ENCODE peak calls at places on chromosomes 7 and 10, in ten cellular contexts. One of them, this sample, is unnamed.

GRCh38 chr7:132742152-132742551 is 165.9 kb upstream of the PLXNA4 start:
- DNase-seq in lower lobe of right lung: peak; percentile 69
- DNase-seq in left ventricle myocardium inferior: no peak
- DNase-seq in fibroblast of the aortic adventitia: peak; percentile 100
- DNase-seq in endodermal cell: no peak
- DNase-seq in prostate gland: no peak
- DNase-seq in transverse colon: no peak
- DNase-seq in SK-N-SH: no peak
- DNase-seq in AG04450: peak; percentile 48
- DNase-seq in stomach: peak; percentile 70
- DNase-seq in this sample: no peak

GRCh38 chr10:5606864-5607263 is 59.5 kb downstream of the ASB13 start:
- DNase-seq in prostate gland: no peak
- DNase-seq in lower lobe of right lung: peak; percentile 28
- DNase-seq in left ventricle myocardium inferior: no peak
- DNase-seq in fibroblast of the aortic adventitia: no peak
- DNase-seq in transverse colon: no peak
- DNase-seq in endodermal cell: no peak
- DNase-seq in SK-N-SH: no peak
- DNase-seq in AG04450: no peak
- DNase-seq in stomach: no peak
- DNase-seq in this sample: no peak

GRCh38 chr7:114081606-114082425 is 163.0 kb upstream of the PPP1R3A start:
- DNase-seq in lower lobe of right lung: no peak
- DNase-seq in prostate gland: no peak
- DNase-seq in AG04450: peak; percentile 34
- DNase-seq in stomach: no peak
- DNase-seq in endodermal cell: peak; percentile 53
- DNase-seq in transverse colon: no peak
- DNase-seq in SK-N-SH: peak; percentile 64
- DNase-seq in fibroblast of the aortic adventitia: peak; percentile 88
- DNase-seq in left ventricle myocardium inferior: no peak
- DNase-seq in this sample: peak; percentile 61

GRCh38 chr7:100003711-100004661 is 11.4 kb upstream of the ZKSCAN1 start:
- DNase-seq in left ventricle myocardium inferior: no peak
- DNase-seq in lower lobe of right lung: peak; percentile 82
- DNase-seq in stomach: peak; percentile 89
- DNase-seq in AG04450: no peak
- DNase-seq in transverse colon: peak; percentile 70
- DNase-seq in prostate gland: peak; percentile 71
- DNase-seq in endodermal cell: peak; percentile 70
- DNase-seq in SK-N-SH: peak; percentile 36
- DNase-seq in fibroblast of the aortic adventitia: no peak
- DNase-seq in this sample: no peak

GRCh38 chr7:158063850-158064610 is 523.6 kb downstream of the PTPRN2 start:
- DNase-seq in AG04450: no peak
- DNase-seq in endodermal cell: no peak
- DNase-seq in SK-N-SH: no peak
- DNase-seq in transverse colon: no peak
- DNase-seq in left ventricle myocardium inferior: no peak
- DNase-seq in lower lobe of right lung: no peak
- DNase-seq in stomach: no peak
- DNase-seq in prostate gland: no peak
- DNase-seq in fibroblast of the aortic adventitia: no peak
- DNase-seq in this sample: no peak

GRCh38 chr7:148020679-148021078 is 569.9 kb upstream of the C7orf33 start:
- DNase-seq in transverse colon: no peak
- DNase-seq in AG04450: no peak
- DNase-seq in SK-N-SH: no peak
- DNase-seq in endodermal cell: peak; percentile 66
- DNase-seq in stomach: no peak
- DNase-seq in prostate gland: no peak
- DNase-seq in lower lobe of right lung: no peak
- DNase-seq in fibroblast of the aortic adventitia: no peak
- DNase-seq in left ventricle myocardium inferior: no peak
- DNase-seq in this sample: no peak

GRCh38 chr10:99694171-99694570 is 34.9 kb downstream of the ENTPD7 start:
- DNase-seq in stomach: no peak
- DNase-seq in endodermal cell: no peak
- DNase-seq in prostate gland: no peak
- DNase-seq in fibroblast of the aortic adventitia: peak; percentile 75
- DNase-seq in transverse colon: no peak
- DNase-seq in lower lobe of right lung: no peak
- DNase-seq in SK-N-SH: no peak
- DNase-seq in left ventricle myocardium inferior: no peak
- DNase-seq in AG04450: peak; percentile 81
- DNase-seq in this sample: no peak

GRCh38 chr10:49611166-49611814 is 1.2 kb downstream of the SLC18A3 start:
- DNase-seq in endodermal cell: peak; percentile 80
- DNase-seq in SK-N-SH: no peak
- DNase-seq in stomach: no peak
- DNase-seq in AG04450: no peak
- DNase-seq in transverse colon: no peak
- DNase-seq in left ventricle myocardium inferior: no peak
- DNase-seq in fibroblast of the aortic adventitia: no peak
- DNase-seq in prostate gland: no peak
- DNase-seq in lower lobe of right lung: no peak
- DNase-seq in this sample: no peak

GRCh38 chr10:4807803-4808507 is 18.1 kb upstream of the AKR1E2 start:
- DNase-seq in prostate gland: no peak
- DNase-seq in transverse colon: no peak
- DNase-seq in stomach: no peak
- DNase-seq in SK-N-SH: no peak
- DNase-seq in endodermal cell: no peak
- DNase-seq in lower lobe of right lung: no peak
- DNase-seq in AG04450: peak; percentile 55
- DNase-seq in left ventricle myocardium inferior: no peak
- DNase-seq in fibroblast of the aortic adventitia: peak; percentile 91
- DNase-seq in this sample: peak; percentile 74

GRCh38 chr10:13038346-13038745 is 36.8 kb upstream of the CCDC3 start:
- DNase-seq in endodermal cell: no peak
- DNase-seq in transverse colon: no peak
- DNase-seq in fibroblast of the aortic adventitia: no peak
- DNase-seq in prostate gland: no peak
- DNase-seq in left ventricle myocardium inferior: no peak
- DNase-seq in AG04450: no peak
- DNase-seq in SK-N-SH: no peak
- DNase-seq in lower lobe of right lung: no peak
- DNase-seq in stomach: no peak
- DNase-seq in this sample: no peak

GRCh38 chr7:117873056-117873932 is at the start of gene CTTNBP2:
- DNase-seq in stomach: peak; percentile 45
- DNase-seq in left ventricle myocardium inferior: peak; percentile 63
- DNase-seq in transverse colon: peak; percentile 47
- DNase-seq in lower lobe of right lung: peak; percentile 59
- DNase-seq in AG04450: no peak
- DNase-seq in endodermal cell: peak; percentile 87
- DNase-seq in fibroblast of the aortic adventitia: peak; percentile 51
- DNase-seq in SK-N-SH: peak; percentile 75
- DNase-seq in prostate gland: peak; percentile 27
- DNase-seq in this sample: no peak

GRCh38 chr10:122988501-122988900 is 8.3 kb downstream of the PSTK start:
- DNase-seq in endodermal cell: no peak
- DNase-seq in SK-N-SH: no peak
- DNase-seq in transverse colon: no peak
- DNase-seq in fibroblast of the aortic adventitia: no peak
- DNase-seq in left ventricle myocardium inferior: no peak
- DNase-seq in AG04450: no peak
- DNase-seq in lower lobe of right lung: no peak
- DNase-seq in stomach: no peak
- DNase-seq in prostate gland: no peak
- DNase-seq in this sample: no peak

GRCh38 chr10:76397210-76397881 is 965.9 kb downstream of the LRMDA start:
- DNase-seq in fibroblast of the aortic adventitia: peak; percentile 49
- DNase-seq in AG04450: no peak
- DNase-seq in SK-N-SH: no peak
- DNase-seq in endodermal cell: no peak
- DNase-seq in stomach: no peak
- DNase-seq in left ventricle myocardium inferior: peak; percentile 22
- DNase-seq in transverse colon: no peak
- DNase-seq in lower lobe of right lung: no peak
- DNase-seq in prostate gland: peak; percentile 13
- DNase-seq in this sample: no peak

GRCh38 chr7:105213619-105214018 is 175.1 kb downstream of the SRPK2 start:
- DNase-seq in left ventricle myocardium inferior: no peak
- DNase-seq in SK-N-SH: no peak
- DNase-seq in stomach: no peak
- DNase-seq in endodermal cell: no peak
- DNase-seq in lower lobe of right lung: no peak
- DNase-seq in transverse colon: no peak
- DNase-seq in prostate gland: no peak
- DNase-seq in AG04450: no peak
- DNase-seq in fibroblast of the aortic adventitia: no peak
- DNase-seq in this sample: no peak

GRCh38 chr10:107889101-107889500 is 724.6 kb upstream of the SORCS1 start:
- DNase-seq in SK-N-SH: no peak
- DNase-seq in prostate gland: no peak
- DNase-seq in AG04450: no peak
- DNase-seq in transverse colon: no peak
- DNase-seq in fibroblast of the aortic adventitia: no peak
- DNase-seq in left ventricle myocardium inferior: no peak
- DNase-seq in lower lobe of right lung: no peak
- DNase-seq in endodermal cell: no peak
- DNase-seq in stomach: no peak
- DNase-seq in this sample: no peak

GRCh38 chr10:111281516-111281915 is 204.7 kb downstream of the ADRA2A start:
- DNase-seq in fibroblast of the aortic adventitia: peak; percentile 7
- DNase-seq in prostate gland: no peak
- DNase-seq in left ventricle myocardium inferior: no peak
- DNase-seq in stomach: no peak
- DNase-seq in endodermal cell: peak; percentile 73
- DNase-seq in SK-N-SH: peak; percentile 8
- DNase-seq in transverse colon: no peak
- DNase-seq in AG04450: no peak
- DNase-seq in lower lobe of right lung: no peak
- DNase-seq in this sample: no peak
- TF ChIP-seq CTCF in fibroblast of the aortic adventitia: peak; percentile 19
- TF ChIP-seq CTCF in prostate gland: no peak
- TF ChIP-seq CTCF in left ventricle myocardium inferior: peak; percentile 46
- TF ChIP-seq CTCF in stomach: no peak
- TF ChIP-seq CTCF in endodermal cell: peak; percentile 76
- TF ChIP-seq CTCF in SK-N-SH: no peak
- TF ChIP-seq CTCF in transverse colon: no peak
- TF ChIP-seq CTCF in AG04450: no peak
- TF ChIP-seq CTCF in lower lobe of right lung: peak; percentile 28
- TF ChIP-seq CTCF in this sample: peak; percentile 46

GRCh38 chr7:1232623-1233327 is at the start of gene UNCX:
- DNase-seq in transverse colon: no peak
- DNase-seq in endodermal cell: peak; percentile 85
- DNase-seq in fibroblast of the aortic adventitia: no peak
- DNase-seq in left ventricle myocardium inferior: no peak
- DNase-seq in stomach: no peak
- DNase-seq in AG04450: no peak
- DNase-seq in SK-N-SH: no peak
- DNase-seq in prostate gland: no peak
- DNase-seq in lower lobe of right lung: no peak
- DNase-seq in this sample: no peak
- H3K4me3 ChIP-seq in transverse colon: no peak within 1 kb of the TSS
- H3K4me3 ChIP-seq in endodermal cell: no peak within 1 kb of the TSS
- H3K4me3 ChIP-seq in fibroblast of the aortic adventitia: no peak within 1 kb of the TSS
- H3K4me3 ChIP-seq in left ventricle myocardium inferior: no peak within 1 kb of the TSS
- H3K4me3 ChIP-seq in stomach: no peak within 1 kb of the TSS
- H3K4me3 ChIP-seq in AG04450: no peak within 1 kb of the TSS
- H3K4me3 ChIP-seq in SK-N-SH: no peak within 1 kb of the TSS
- H3K4me3 ChIP-seq in prostate gland: no peak within 1 kb of the TSS
- H3K4me3 ChIP-seq in lower lobe of right lung: no peak within 1 kb of the TSS
- H3K4me3 ChIP-seq in this sample: no peak within 1 kb of the TSS

GRCh38 chr10:31347705-31348104 is 28.7 kb downstream of the ZEB1 start:
- DNase-seq in left ventricle myocardium inferior: no peak
- DNase-seq in lower lobe of right lung: no peak
- DNase-seq in SK-N-SH: no peak
- DNase-seq in prostate gland: no peak
- DNase-seq in AG04450: no peak
- DNase-seq in fibroblast of the aortic adventitia: no peak
- DNase-seq in endodermal cell: no peak
- DNase-seq in stomach: no peak
- DNase-seq in transverse colon: no peak
- DNase-seq in this sample: no peak

GRCh38 chr10:31352436-31353226 is 33.6 kb downstream of the ZEB1 start:
- DNase-seq in transverse colon: no peak
- DNase-seq in endodermal cell: no peak
- DNase-seq in lower lobe of right lung: no peak
- DNase-seq in SK-N-SH: no peak
- DNase-seq in left ventricle myocardium inferior: no peak
- DNase-seq in stomach: no peak
- DNase-seq in AG04450: no peak
- DNase-seq in fibroblast of the aortic adventitia: no peak
- DNase-seq in prostate gland: no peak
- DNase-seq in this sample: no peak

GRCh38 chr10:31358688-31359330 is 39.8 kb downstream of the ZEB1 start:
- DNase-seq in SK-N-SH: no peak
- DNase-seq in stomach: no peak
- DNase-seq in transverse colon: no peak
- DNase-seq in lower lobe of right lung: no peak
- DNase-seq in left ventricle myocardium inferior: no peak
- DNase-seq in fibroblast of the aortic adventitia: peak; percentile 52
- DNase-seq in prostate gland: no peak
- DNase-seq in endodermal cell: no peak
- DNase-seq in AG04450: peak; percentile 13
- DNase-seq in this sample: no peak

GRCh38 chr10:31350891-31351290 is 31.9 kb downstream of the ZEB1 start:
- DNase-seq in lower lobe of right lung: no peak
- DNase-seq in SK-N-SH: no peak
- DNase-seq in transverse colon: no peak
- DNase-seq in endodermal cell: no peak
- DNase-seq in left ventricle myocardium inferior: no peak
- DNase-seq in stomach: no peak
- DNase-seq in AG04450: no peak
- DNase-seq in prostate gland: no peak
- DNase-seq in fibroblast of the aortic adventitia: no peak
- DNase-seq in this sample: no peak

GRCh38 chr10:31353574-31353973 is 34.6 kb downstream of the ZEB1 start:
- DNase-seq in transverse colon: no peak
- DNase-seq in left ventricle myocardium inferior: no peak
- DNase-seq in SK-N-SH: no peak
- DNase-seq in lower lobe of right lung: no peak
- DNase-seq in AG04450: no peak
- DNase-seq in prostate gland: no peak
- DNase-seq in stomach: no peak
- DNase-seq in endodermal cell: no peak
- DNase-seq in fibroblast of the aortic adventitia: peak; percentile 60
- DNase-seq in this sample: peak; percentile 44
- TF ChIP-seq CTCF in transverse colon: no peak
- TF ChIP-seq CTCF in left ventricle myocardium inferior: peak; percentile 17
- TF ChIP-seq CTCF in SK-N-SH: peak; percentile 18
- TF ChIP-seq CTCF in lower lobe of right lung: no peak
- TF ChIP-seq CTCF in AG04450: no peak
- TF ChIP-seq CTCF in prostate gland: peak; percentile 50
- TF ChIP-seq CTCF in stomach: no peak
- TF ChIP-seq CTCF in endodermal cell: no peak
- TF ChIP-seq CTCF in fibroblast of the aortic adventitia: peak; percentile 16
- TF ChIP-seq CTCF in this sample: peak; percentile 23

DNA sequence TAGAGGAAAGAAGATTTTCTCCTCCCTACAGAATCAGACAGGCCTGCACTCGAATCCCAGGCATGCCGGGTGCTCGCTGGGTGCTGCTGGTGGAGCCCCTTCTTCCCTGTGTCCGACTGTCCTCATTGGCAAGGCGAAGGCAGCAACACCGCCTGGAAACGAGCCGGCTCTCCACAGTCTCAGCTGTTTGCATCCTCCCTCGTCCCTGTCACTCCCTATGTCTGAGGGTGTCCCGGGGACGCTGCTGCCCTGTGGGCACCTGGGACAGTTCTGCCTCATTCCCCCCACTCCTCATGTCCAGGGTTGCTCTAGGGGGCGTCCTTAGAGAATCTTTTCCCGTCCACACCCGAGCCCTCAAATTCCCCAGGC is 31.6 kb upstream of the TMEM72 start:
- DNase-seq in lower lobe of right lung: no peak
- DNase-seq in prostate gland: no peak
- DNase-seq in transverse colon: no peak
- DNase-seq in stomach: no peak
- DNase-seq in SK-N-SH: peak; percentile 38
- DNase-seq in AG04450: no peak
- DNase-seq in endodermal cell: peak; percentile 55
- DNase-seq in fibroblast of the aortic adventitia: no peak
- DNase-seq in left ventricle myocardium inferior: no peak
- DNase-seq in this sample: no peak
- H3K4me3 ChIP-seq in lower lobe of right lung: peak overlapping the region; percentile 55
- H3K4me3 ChIP-seq in prostate gland: peak overlapping the region; percentile 35
- H3K4me3 ChIP-seq in transverse colon: no peak overlapping the region
- H3K4me3 ChIP-seq in stomach: peak overlapping the region; percentile 39
- H3K4me3 ChIP-seq in SK-N-SH: no peak overlapping the region
- H3K4me3 ChIP-seq in AG04450: peak overlapping the region; percentile 58
- H3K4me3 ChIP-seq in endodermal cell: peak overlapping the region; percentile 82
- H3K4me3 ChIP-seq in fibroblast of the aortic adventitia: no peak overlapping the region
- H3K4me3 ChIP-seq in left ventricle myocardium inferior: peak overlapping the region; percentile 61
- H3K4me3 ChIP-seq in this sample: no peak overlapping the region

This sample was measured in epithelial cell of proximal tubule.